ENCODE peak calls at places on chromosomes 12 and 14, in four cellular contexts. N is endothelial cell of umbilical vein, R is breast epithelium, E is tibial nerve. C is an unnamed sample.

GRCh38 chr12:48004941-48005749 is 869 bp upstream of the COL2A1 start:
- DNase-seq in N (no peak), E (no peak), R (no peak), C (no peak)

GRCh38 chr14:103108749-103109207 is 14.3 kb downstream of the EXOC3L4 start:
- DNase-seq in R (no peak), E (no peak), N (no peak), C (no peak)

GRCh38 chr14:105448706-105449111 is 25.9 kb upstream of the CRIP2 start:
- DNase-seq in N (peak), E (peak), R (peak), C (no peak)

GRCh38 chr14:31657917-31658316 is 96.7 kb downstream of the NUBPL start:
- DNase-seq in E (no peak), N (no peak), R (no peak), C (no peak)

GRCh38 chr12:124694846-124695497 is 127.6 kb upstream of the NCOR2 start:
- DNase-seq in R (peak), N (peak), E (no peak), C (no peak)

GRCh38 chr12:4909397-4909733 is 340 bp upstream of the KCNA1 start:
- DNase-seq in R (no peak), E (no peak), N (no peak), C (no peak)

GRCh38 chr12:89461649-89462612 is 62.7 kb downstream of the GALNT4 start:
- DNase-seq in R (no peak), N (peak), E (no peak), C (no peak)

GRCh38 chr12:88650715-88651114 is 70.4 kb upstream of the KITLG start:
- DNase-seq in N (no peak), E (no peak), R (no peak), C (no peak)

GRCh38 chr12:94735985-94736384 is 85.6 kb upstream of the TMCC3 start:
- DNase-seq in R (no peak), E (no peak), N (no peak), C (no peak)

GRCh38 chr14:72318648-72319047 is 386.4 kb downstream of the RGS6 start:
- DNase-seq in R (no peak), N (no peak), E (no peak), C (no peak)

GRCh38 chr12:104026841-104027599 is 23.0 kb downstream of the GLT8D2 start:
- DNase-seq in E (no peak), N (no peak), R (no peak), C (no peak)

GRCh38 chr14:77980475-77981321 is 180.8 kb downstream of the ADCK1 start:
- DNase-seq in E (no peak), R (no peak), N (no peak), C (no peak)

GRCh38 chr14:66508846-66509621 is 1.1 kb downstream of the GPHN start:
- DNase-seq in N (peak), E (peak), R (no peak), C (peak)

GRCh38 chr14:81208489-81208888 is 12.3 kb downstream of the GTF2A1 start:
- DNase-seq in R (no peak), N (no peak), E (no peak), C (no peak)

GRCh38 chr14:73633517-73634332 is 11.1 kb upstream of the DNAL1 start:
- DNase-seq in E (no peak), N (peak), R (peak), C (peak)

GRCh38 chr12:52815161-52815560 is 1.2 kb upstream of the KRT4 start:
- DNase-seq in R (no peak), N (no peak), E (no peak), C (no peak)

GRCh38 chr14:65981192-65981843 is 504.9 kb upstream of the CCDC196 start:
- DNase-seq in R (no peak), N (no peak), E (no peak), C (no peak)

GRCh38 chr12:47955059-47955458 is 8.3 kb upstream of the TMEM106C start:
- DNase-seq in N (no peak), E (no peak), R (no peak), C (no peak)

GRCh38 chr14:100603341-100604125 is 16.3 kb upstream of the BEGAIN start:
- DNase-seq in N (no peak), R (no peak), E (no peak), C (peak)

GRCh38 chr12:42129595-42130204 is 15.0 kb downstream of the GXYLT1 start:
- DNase-seq in N (peak), R (no peak), E (no peak), C (no peak)

GRCh38 chr12:125561-125960 is 59.0 kb downstream of the IQSEC3 start:
- DNase-seq in N (no peak), R (no peak), E (no peak), C (no peak)

GRCh38 chr14:88424573-88424972 is 39.1 kb downstream of the SPATA7 start:
- DNase-seq in N (no peak), E (no peak), R (no peak), C (no peak)

GRCh38 chr14:96246535-96246839 is 9.5 kb upstream of the BDKRB1 start:
- DNase-seq in N (no peak), E (no peak), R (no peak), C (no peak)

GRCh38 chr12:52789637-52790426 is 6.1 kb downstream of the KRT3 start:
- DNase-seq in E (no peak), R (no peak), N (no peak), C (peak)

GRCh38 chr12:77228376-77228775 is 163.0 kb upstream of the E2F7 start:
- DNase-seq in E (no peak), R (no peak), N (no peak), C (no peak)

GRCh38 chr14:104595911-104596450 is 8.6 kb downstream of the TMEM179 start:
- DNase-seq in E (no peak), R (no peak), N (no peak), C (no peak)

GRCh38 chr12:51051787-51052186 is 3.7 kb downstream of the LETMD1 start:
- DNase-seq in R (no peak), E (no peak), N (no peak), C (no peak)

GRCh38 chr12:108856428-108857157 is 790 bp downstream of the SSH1 start:
- DNase-seq in R (no peak), N (peak), E (peak), C (peak)
- TF ChIP-seq POLR2A in R (no peak), N (peak), E (no peak), C (peak)

DNA sequence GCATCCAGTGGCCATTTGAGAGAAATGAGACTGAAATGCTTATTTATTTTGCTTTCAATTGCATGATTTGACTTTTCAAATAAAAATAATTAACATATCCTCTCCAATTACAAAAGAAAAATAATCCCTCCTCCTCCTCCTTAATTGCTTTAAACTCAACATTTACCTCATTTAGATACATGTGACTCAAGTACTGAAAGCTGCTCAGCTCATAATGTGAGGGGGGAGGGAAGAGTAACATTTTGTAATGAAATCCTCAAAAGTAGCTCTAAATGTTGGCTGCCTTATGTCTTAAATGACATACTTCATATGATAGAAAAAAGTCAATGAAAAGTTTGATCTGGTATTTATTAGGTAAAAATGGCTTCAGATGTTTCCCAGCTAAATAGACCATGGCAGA is 29.0 kb downstream of the DACT1 start:
- DNase-seq in N (no peak), E (no peak), R (no peak), C (no peak)
- TF ChIP-seq POLR2A in N (no peak), E (no peak), R (no peak), C (no peak)

GRCh38 chr12:84913151-84913550 is 552 bp upstream of the SLC6A15 start:
- DNase-seq in R (no peak), E (no peak), N (no peak), C (no peak)
- TF ChIP-seq POLR2A in R (no peak), E (no peak), N (no peak), C (no peak)

GRCh38 chr14:56119221-56119967 is 1.2 kb downstream of the PELI2 start:
- DNase-seq in E (no peak), N (peak), R (no peak), C (no peak)

GRCh38 chr14:56118611-56119181 is 485 bp downstream of the PELI2 start:
- DNase-seq in N (peak), R (no peak), E (no peak), C (no peak)

GRCh38 chr14:56116128-56116900 is 1.9 kb upstream of the PELI2 start:
- DNase-seq in R (no peak), E (no peak), N (peak), C (no peak)

GRCh38 chr14:56120091-56120632 is 2.0 kb downstream of the PELI2 start:
- DNase-seq in E (no peak), R (no peak), N (peak), C (no peak)

GRCh38 chr14:56117765-56118610 is at the start of gene PELI2:
- DNase-seq in R (peak), N (peak), E (peak), C (peak)
- TF ChIP-seq POLR2A in R (no peak), N (peak), E (peak), C (peak)

GRCh38 chr12:121400332-121401139 is 618 bp downstream of the RNF34 start:
- DNase-seq in E (no peak), R (peak), N (peak), C (peak)

GRCh38 chr12:121404734-121405133 is 4.8 kb downstream of the RNF34 start:
- DNase-seq in E (no peak), N (no peak), R (no peak), C (no peak)

GRCh38 chr12:121397521-121397920 is 2.4 kb upstream of the RNF34 start:
- DNase-seq in R (no peak), N (no peak), E (no peak), C (no peak)

GRCh38 chr12:121403721-121404120 is 3.8 kb downstream of the RNF34 start:
- DNase-seq in N (no peak), E (no peak), R (no peak), C (no peak)

GRCh38 chr12:121399391-121400331 is at the start of gene RNF34:
- DNase-seq in E (peak), N (peak), R (peak), C (peak)
- TF ChIP-seq POLR2A in E (peak), N (peak), R (peak), C (peak)

DNA sequence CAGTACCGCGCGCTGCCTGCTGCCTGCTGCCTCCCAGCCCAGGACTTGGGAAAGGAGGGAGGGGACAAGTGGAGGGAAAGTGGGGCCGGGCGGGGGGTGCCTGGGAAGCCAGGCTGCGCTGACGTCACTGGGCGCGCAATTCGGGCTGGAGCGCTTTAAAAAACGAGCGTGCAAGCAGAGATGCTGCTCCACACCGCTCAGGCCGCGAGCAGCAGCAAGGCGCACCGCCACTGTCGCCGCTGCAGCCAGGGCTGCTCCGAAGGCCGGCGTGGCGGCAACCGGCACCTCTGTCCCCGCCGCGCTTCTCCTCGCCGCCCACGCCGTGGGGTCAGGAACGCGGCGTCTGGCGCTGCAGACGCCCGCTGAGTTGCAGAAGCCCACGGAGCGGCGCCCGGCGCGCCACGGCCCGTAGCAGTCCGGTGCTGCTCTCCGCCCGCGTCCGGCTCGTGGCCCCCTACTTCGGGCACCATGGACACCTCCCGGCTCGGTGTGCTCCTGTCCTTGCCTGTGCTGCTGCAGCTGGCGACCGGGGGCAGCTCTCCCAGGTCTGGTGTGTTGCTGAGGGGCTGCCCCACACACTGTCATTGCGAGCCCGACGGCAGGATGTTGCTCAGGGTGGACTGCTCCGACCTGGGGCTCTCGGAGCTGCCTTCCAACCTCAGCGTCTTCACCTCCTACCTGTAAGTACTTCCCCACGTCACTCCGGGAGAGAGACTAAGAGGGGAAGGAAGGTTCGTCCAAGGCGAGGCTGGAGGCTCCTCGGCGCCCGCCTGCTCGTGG is at the start of gene LGR5:
- DNase-seq in E (no peak), N (peak), R (no peak), C (peak)
- TF ChIP-seq POLR2A in E (no peak), N (no peak), R (no peak), C (peak)